ENCODE peak calls at places on chromosomes 6 and 20, in ten cellular contexts. One of them, this sample, is unnamed.

GRCh38 chr6:170505306-170505705 is 47.8 kb downstream of the PSMB1 start:
- DNase-seq in upper lobe of left lung: no peak
- DNase-seq in suprapubic skin: no peak
- DNase-seq in transverse colon: peak; percentile 12
- DNase-seq in HepG2: no peak
- DNase-seq in GM12878: no peak
- DNase-seq in SK-N-SH: no peak
- DNase-seq in stomach: no peak
- DNase-seq in H1: no peak
- DNase-seq in K562: no peak
- DNase-seq in this sample: no peak

GRCh38 chr6:11750682-11751081 is 27.9 kb downstream of the ADTRP start:
- DNase-seq in upper lobe of left lung: no peak
- DNase-seq in suprapubic skin: no peak
- DNase-seq in transverse colon: peak; percentile 70
- DNase-seq in HepG2: no peak
- DNase-seq in GM12878: no peak
- DNase-seq in SK-N-SH: no peak
- DNase-seq in stomach: no peak
- DNase-seq in H1: no peak
- DNase-seq in K562: no peak
- DNase-seq in this sample: no peak

GRCh38 chr6:118748311-118749062 is 97.1 kb upstream of the CEP85L start:
- DNase-seq in upper lobe of left lung: no peak
- DNase-seq in suprapubic skin: peak; percentile 79
- DNase-seq in transverse colon: no peak
- DNase-seq in HepG2: no peak
- DNase-seq in GM12878: no peak
- DNase-seq in SK-N-SH: peak; percentile 50
- DNase-seq in stomach: no peak
- DNase-seq in H1: peak; percentile 56
- DNase-seq in K562: no peak
- DNase-seq in this sample: no peak

GRCh38 chr6:91299544-91300491 is 712.9 kb upstream of the MAP3K7 start:
- DNase-seq in upper lobe of left lung: no peak
- DNase-seq in suprapubic skin: no peak
- DNase-seq in transverse colon: peak; percentile 14
- DNase-seq in HepG2: no peak
- DNase-seq in GM12878: no peak
- DNase-seq in SK-N-SH: no peak
- DNase-seq in stomach: no peak
- DNase-seq in H1: peak; percentile 62
- DNase-seq in K562: no peak
- DNase-seq in this sample: peak; percentile 66

GRCh38 chr6:137827977-137828815 is 38.9 kb upstream of the TNFAIP3 start:
- DNase-seq in upper lobe of left lung: no peak
- DNase-seq in suprapubic skin: no peak
- DNase-seq in transverse colon: no peak
- DNase-seq in HepG2: no peak
- DNase-seq in GM12878: peak; percentile 84
- DNase-seq in SK-N-SH: no peak
- DNase-seq in stomach: no peak
- DNase-seq in H1: no peak
- DNase-seq in K562: no peak
- DNase-seq in this sample: no peak

GRCh38 chr6:119742188-119742803 is 392.7 kb upstream of the MAN1A1 start:
- DNase-seq in upper lobe of left lung: peak; percentile 44
- DNase-seq in suprapubic skin: no peak
- DNase-seq in transverse colon: peak; percentile 65
- DNase-seq in HepG2: peak; percentile 54
- DNase-seq in GM12878: no peak
- DNase-seq in SK-N-SH: peak; percentile 35
- DNase-seq in stomach: peak; percentile 67
- DNase-seq in H1: peak; percentile 91
- DNase-seq in K562: peak; percentile 80
- DNase-seq in this sample: no peak

GRCh38 chr6:5151955-5152401 is 66.8 kb downstream of the PPP1R3G start:
- DNase-seq in upper lobe of left lung: no peak
- DNase-seq in suprapubic skin: no peak
- DNase-seq in transverse colon: no peak
- DNase-seq in HepG2: no peak
- DNase-seq in GM12878: no peak
- DNase-seq in SK-N-SH: no peak
- DNase-seq in stomach: no peak
- DNase-seq in H1: no peak
- DNase-seq in K562: no peak
- DNase-seq in this sample: no peak

GRCh38 chr20:52179331-52180166 is 12.0 kb downstream of the ZFP64 start:
- DNase-seq in upper lobe of left lung: no peak
- DNase-seq in suprapubic skin: no peak
- DNase-seq in transverse colon: no peak
- DNase-seq in HepG2: no peak
- DNase-seq in GM12878: peak; percentile 94
- DNase-seq in SK-N-SH: no peak
- DNase-seq in stomach: no peak
- DNase-seq in H1: no peak
- DNase-seq in K562: no peak
- DNase-seq in this sample: no peak

GRCh38 chr6:132820629-132821381 is 6.4 kb downstream of the RPS12 start:
- DNase-seq in upper lobe of left lung: no peak
- DNase-seq in suprapubic skin: no peak
- DNase-seq in transverse colon: no peak
- DNase-seq in HepG2: peak; percentile 20
- DNase-seq in GM12878: no peak
- DNase-seq in SK-N-SH: no peak
- DNase-seq in stomach: no peak
- DNase-seq in H1: peak; percentile 53
- DNase-seq in K562: peak; percentile 59
- DNase-seq in this sample: no peak

GRCh38 chr6:12001004-12001705 is 11.0 kb upstream of the HIVEP1 start:
- DNase-seq in upper lobe of left lung: no peak
- DNase-seq in suprapubic skin: no peak
- DNase-seq in transverse colon: no peak
- DNase-seq in HepG2: peak; percentile 84
- DNase-seq in GM12878: no peak
- DNase-seq in SK-N-SH: no peak
- DNase-seq in stomach: no peak
- DNase-seq in H1: no peak
- DNase-seq in K562: no peak
- DNase-seq in this sample: peak; percentile 80

GRCh38 chr20:4502756-4503155 is 219.0 kb upstream of the PRND start:
- DNase-seq in upper lobe of left lung: no peak
- DNase-seq in suprapubic skin: no peak
- DNase-seq in transverse colon: no peak
- DNase-seq in HepG2: no peak
- DNase-seq in GM12878: no peak
- DNase-seq in SK-N-SH: no peak
- DNase-seq in stomach: no peak
- DNase-seq in H1: no peak
- DNase-seq in K562: no peak
- DNase-seq in this sample: no peak

GRCh38 chr20:45685896-45686295 is 15.9 kb upstream of the WFDC11 start:
- DNase-seq in upper lobe of left lung: no peak
- DNase-seq in suprapubic skin: no peak
- DNase-seq in transverse colon: no peak
- DNase-seq in HepG2: no peak
- DNase-seq in GM12878: no peak
- DNase-seq in SK-N-SH: no peak
- DNase-seq in stomach: no peak
- DNase-seq in H1: peak; percentile 55
- DNase-seq in K562: peak; percentile 4
- DNase-seq in this sample: no peak

GRCh38 chr20:23246682-23247664 is 103.6 kb upstream of the NXT1 start:
- DNase-seq in upper lobe of left lung: no peak
- DNase-seq in suprapubic skin: peak; percentile 78
- DNase-seq in transverse colon: no peak
- DNase-seq in HepG2: no peak
- DNase-seq in GM12878: peak; percentile 31
- DNase-seq in SK-N-SH: no peak
- DNase-seq in stomach: no peak
- DNase-seq in H1: no peak
- DNase-seq in K562: peak; percentile 22
- DNase-seq in this sample: no peak

GRCh38 chr20:31693987-31694661 is 28.5 kb downstream of the BCL2L1 start:
- DNase-seq in upper lobe of left lung: no peak
- DNase-seq in suprapubic skin: no peak
- DNase-seq in transverse colon: no peak
- DNase-seq in HepG2: no peak
- DNase-seq in GM12878: no peak
- DNase-seq in SK-N-SH: no peak
- DNase-seq in stomach: no peak
- DNase-seq in H1: peak; percentile 52
- DNase-seq in K562: peak; percentile 83
- DNase-seq in this sample: no peak

GRCh38 chr20:38392356-38392755 is 42.8 kb downstream of the SNHG17 start:
- DNase-seq in upper lobe of left lung: no peak
- DNase-seq in suprapubic skin: no peak
- DNase-seq in transverse colon: no peak
- DNase-seq in HepG2: no peak
- DNase-seq in GM12878: no peak
- DNase-seq in SK-N-SH: no peak
- DNase-seq in stomach: no peak
- DNase-seq in H1: no peak
- DNase-seq in K562: peak; percentile 24
- DNase-seq in this sample: no peak

GRCh38 chr6:157760589-157761330 is 62.3 kb upstream of the SNX9 start:
- DNase-seq in upper lobe of left lung: no peak
- DNase-seq in suprapubic skin: no peak
- DNase-seq in transverse colon: no peak
- DNase-seq in HepG2: no peak
- DNase-seq in GM12878: no peak
- DNase-seq in SK-N-SH: no peak
- DNase-seq in stomach: no peak
- DNase-seq in H1: no peak
- DNase-seq in K562: peak; percentile 32
- DNase-seq in this sample: no peak

DNA sequence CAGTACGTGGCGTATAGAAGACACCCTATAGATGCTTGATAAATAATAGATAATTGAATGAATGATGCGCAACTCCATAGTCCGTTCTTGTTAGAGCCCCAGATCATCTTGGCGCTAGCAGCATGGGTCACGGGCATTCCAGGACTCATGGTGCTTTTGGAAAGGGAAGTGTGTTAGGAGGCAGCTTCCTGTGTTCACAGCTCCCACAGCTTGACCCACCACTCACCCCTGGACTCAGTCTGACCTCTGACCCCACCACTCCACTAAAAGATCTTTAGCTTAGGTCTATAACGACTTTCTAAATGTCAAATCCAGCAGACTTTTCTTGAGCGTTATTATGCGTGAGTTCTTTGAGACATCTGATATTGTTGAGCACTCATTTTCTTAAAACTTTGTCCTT is 35.8 kb upstream of the KIF16B start:
- DNase-seq in upper lobe of left lung: no peak
- DNase-seq in suprapubic skin: no peak
- DNase-seq in transverse colon: no peak
- DNase-seq in HepG2: no peak
- DNase-seq in GM12878: no peak
- DNase-seq in SK-N-SH: no peak
- DNase-seq in stomach: no peak
- DNase-seq in H1: no peak
- DNase-seq in K562: no peak
- DNase-seq in this sample: no peak
- TF ChIP-seq POLR2AphosphoS5 in upper lobe of left lung: no peak
- TF ChIP-seq POLR2AphosphoS5 in suprapubic skin: no peak
- TF ChIP-seq POLR2AphosphoS5 in transverse colon: no peak
- TF ChIP-seq POLR2AphosphoS5 in HepG2: no peak
- TF ChIP-seq POLR2AphosphoS5 in GM12878: no peak
- TF ChIP-seq POLR2AphosphoS5 in SK-N-SH: no peak
- TF ChIP-seq POLR2AphosphoS5 in stomach: no peak
- TF ChIP-seq POLR2AphosphoS5 in H1: no peak
- TF ChIP-seq POLR2AphosphoS5 in K562: no peak
- TF ChIP-seq POLR2AphosphoS5 in this sample: no peak

DNA sequence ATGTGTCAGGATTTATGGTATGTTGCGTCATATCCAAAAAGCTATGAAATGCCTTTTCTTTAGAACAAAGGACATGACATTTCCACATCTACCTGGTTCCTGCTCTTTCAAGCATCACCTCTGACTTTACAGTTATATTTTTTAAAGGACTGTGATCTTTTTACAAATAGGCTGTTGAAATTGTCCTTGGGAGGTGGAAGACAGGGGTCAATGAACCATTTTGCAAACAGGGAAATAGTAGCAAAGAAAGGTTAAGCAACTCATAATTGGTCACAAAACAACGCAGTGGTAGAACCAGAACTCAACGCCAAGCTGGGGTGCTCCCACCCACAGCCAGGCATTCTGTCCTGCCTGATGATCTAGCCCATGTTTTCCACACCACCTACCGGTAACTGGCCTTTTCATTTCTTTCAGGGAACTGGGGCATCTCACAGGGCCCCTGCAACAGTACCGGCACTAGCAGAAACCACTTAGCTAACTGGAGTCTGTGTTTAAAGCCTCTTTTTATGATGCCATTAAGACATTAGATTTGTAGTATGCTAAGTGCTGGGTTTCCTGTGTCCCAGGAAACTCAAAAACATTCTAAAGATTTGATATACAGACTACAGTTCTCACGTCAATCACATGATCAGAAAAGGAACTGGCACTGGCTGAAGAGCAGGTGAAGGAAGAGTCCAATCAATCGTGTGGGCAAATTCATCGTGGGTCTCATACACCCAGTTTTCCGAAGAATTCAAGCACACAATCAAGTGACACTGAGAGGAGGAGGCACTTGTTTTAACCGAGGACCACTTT is 13.9 kb downstream of the ZNF217 start:
- DNase-seq in upper lobe of left lung: peak; percentile 36
- DNase-seq in suprapubic skin: no peak
- DNase-seq in transverse colon: peak; percentile 38
- DNase-seq in HepG2: peak; percentile 99
- DNase-seq in GM12878: no peak
- DNase-seq in SK-N-SH: no peak
- DNase-seq in stomach: peak; percentile 25
- DNase-seq in H1: no peak
- DNase-seq in K562: peak; percentile 37
- DNase-seq in this sample: no peak
- TF ChIP-seq EP300 in upper lobe of left lung: no peak
- TF ChIP-seq EP300 in suprapubic skin: no peak
- TF ChIP-seq EP300 in transverse colon: no peak
- TF ChIP-seq EP300 in HepG2: peak; percentile 99
- TF ChIP-seq EP300 in GM12878: no peak
- TF ChIP-seq EP300 in SK-N-SH: no peak
- TF ChIP-seq EP300 in stomach: no peak
- TF ChIP-seq EP300 in H1: no peak
- TF ChIP-seq EP300 in K562: peak; percentile 47
- TF ChIP-seq EP300 in this sample: no peak

GRCh38 chr6:110622912-110623578 is 146.6 kb upstream of the SLC22A16 start:
- DNase-seq in upper lobe of left lung: no peak
- DNase-seq in suprapubic skin: no peak
- DNase-seq in transverse colon: no peak
- DNase-seq in HepG2: no peak
- DNase-seq in GM12878: no peak
- DNase-seq in SK-N-SH: no peak
- DNase-seq in stomach: no peak
- DNase-seq in H1: no peak
- DNase-seq in K562: no peak
- DNase-seq in this sample: no peak
- H3K4me3 ChIP-seq in upper lobe of left lung: no peak overlapping the region
- H3K4me3 ChIP-seq in suprapubic skin: no peak overlapping the region
- H3K4me3 ChIP-seq in transverse colon: no peak overlapping the region
- H3K4me3 ChIP-seq in HepG2: no peak overlapping the region
- H3K4me3 ChIP-seq in GM12878: no peak overlapping the region
- H3K4me3 ChIP-seq in SK-N-SH: no peak overlapping the region
- H3K4me3 ChIP-seq in stomach: no peak overlapping the region
- H3K4me3 ChIP-seq in H1: no peak overlapping the region
- H3K4me3 ChIP-seq in K562: no peak overlapping the region
- H3K4me3 ChIP-seq in this sample: no peak overlapping the region

GRCh38 chr6:2793491-2794151 is 28.4 kb downstream of the WRNIP1 start:
- DNase-seq in upper lobe of left lung: peak; percentile 91
- DNase-seq in suprapubic skin: no peak
- DNase-seq in transverse colon: peak; percentile 54
- DNase-seq in HepG2: no peak
- DNase-seq in GM12878: no peak
- DNase-seq in SK-N-SH: no peak
- DNase-seq in stomach: peak; percentile 41
- DNase-seq in H1: no peak
- DNase-seq in K562: no peak
- DNase-seq in this sample: peak; percentile 65
- TF ChIP-seq POLR2AphosphoS5 in upper lobe of left lung: peak; percentile 56
- TF ChIP-seq POLR2AphosphoS5 in suprapubic skin: no peak
- TF ChIP-seq POLR2AphosphoS5 in transverse colon: no peak
- TF ChIP-seq POLR2AphosphoS5 in HepG2: no peak
- TF ChIP-seq POLR2AphosphoS5 in GM12878: no peak
- TF ChIP-seq POLR2AphosphoS5 in SK-N-SH: no peak
- TF ChIP-seq POLR2AphosphoS5 in stomach: no peak
- TF ChIP-seq POLR2AphosphoS5 in H1: no peak
- TF ChIP-seq POLR2AphosphoS5 in K562: no peak
- TF ChIP-seq POLR2AphosphoS5 in this sample: no peak

This sample was measured in sigmoid colon.